ENCODE peak calls at places on chromosomes 16 and 17, in eight cellular contexts. One of them, this sample, is unnamed.

GRCh38 chr16:80948886-80949502 is 57.7 kb downstream of the CMC2 start:
- DNase-seq in suprapubic skin: no peak
- DNase-seq in astrocyte of the spinal cord: peak
- DNase-seq in heart right ventricle: peak
- DNase-seq in epithelial cell of esophagus: peak
- DNase-seq in PC-3: peak
- DNase-seq in neural crest cell: peak
- DNase-seq in progenitor cell of endocrine pancreas: no peak
- DNase-seq in this sample: peak

GRCh38 chr17:82978354-82978753 is 101.1 kb upstream of the METRNL start:
- DNase-seq in astrocyte of the spinal cord: no peak
- DNase-seq in epithelial cell of esophagus: no peak
- DNase-seq in PC-3: no peak
- DNase-seq in progenitor cell of endocrine pancreas: no peak
- DNase-seq in heart right ventricle: no peak
- DNase-seq in neural crest cell: no peak
- DNase-seq in suprapubic skin: no peak
- DNase-seq in this sample: no peak

GRCh38 chr17:27407916-27408846 is 48.1 kb upstream of the KSR1 start:
- DNase-seq in epithelial cell of esophagus: peak
- DNase-seq in astrocyte of the spinal cord: peak
- DNase-seq in heart right ventricle: no peak
- DNase-seq in PC-3: peak
- DNase-seq in progenitor cell of endocrine pancreas: no peak
- DNase-seq in neural crest cell: no peak
- DNase-seq in suprapubic skin: no peak
- DNase-seq in this sample: peak

GRCh38 chr16:54506691-54507090 is 220.1 kb upstream of the IRX3 start:
- DNase-seq in epithelial cell of esophagus: no peak
- DNase-seq in progenitor cell of endocrine pancreas: no peak
- DNase-seq in suprapubic skin: no peak
- DNase-seq in PC-3: no peak
- DNase-seq in astrocyte of the spinal cord: no peak
- DNase-seq in neural crest cell: no peak
- DNase-seq in heart right ventricle: no peak
- DNase-seq in this sample: no peak

GRCh38 chr17:67531291-67531690 is 154.2 kb downstream of the PITPNC1 start:
- DNase-seq in heart right ventricle: no peak
- DNase-seq in epithelial cell of esophagus: no peak
- DNase-seq in PC-3: no peak
- DNase-seq in suprapubic skin: no peak
- DNase-seq in astrocyte of the spinal cord: no peak
- DNase-seq in neural crest cell: no peak
- DNase-seq in progenitor cell of endocrine pancreas: no peak
- DNase-seq in this sample: no peak

GRCh38 chr16:85659336-85659735 is 29.4 kb downstream of the GINS2 start:
- DNase-seq in PC-3: no peak
- DNase-seq in progenitor cell of endocrine pancreas: no peak
- DNase-seq in heart right ventricle: no peak
- DNase-seq in astrocyte of the spinal cord: no peak
- DNase-seq in neural crest cell: no peak
- DNase-seq in suprapubic skin: peak
- DNase-seq in epithelial cell of esophagus: no peak
- DNase-seq in this sample: no peak

GRCh38 chr16:58197314-58198012 is 443 bp downstream of the CSNK2A2 start:
- DNase-seq in astrocyte of the spinal cord: no peak
- DNase-seq in PC-3: no peak
- DNase-seq in epithelial cell of esophagus: no peak
- DNase-seq in neural crest cell: no peak
- DNase-seq in suprapubic skin: no peak
- DNase-seq in heart right ventricle: peak
- DNase-seq in progenitor cell of endocrine pancreas: no peak
- DNase-seq in this sample: peak

GRCh38 chr17:5695480-5695879 is 111.2 kb upstream of the NLRP1 start:
- DNase-seq in progenitor cell of endocrine pancreas: no peak
- DNase-seq in heart right ventricle: no peak
- DNase-seq in astrocyte of the spinal cord: no peak
- DNase-seq in epithelial cell of esophagus: no peak
- DNase-seq in suprapubic skin: no peak
- DNase-seq in neural crest cell: no peak
- DNase-seq in PC-3: no peak
- DNase-seq in this sample: no peak

GRCh38 chr16:2090481-2090797 is 42.7 kb downstream of the TSC2 start:
- DNase-seq in astrocyte of the spinal cord: no peak
- DNase-seq in heart right ventricle: peak
- DNase-seq in progenitor cell of endocrine pancreas: no peak
- DNase-seq in suprapubic skin: no peak
- DNase-seq in PC-3: no peak
- DNase-seq in epithelial cell of esophagus: no peak
- DNase-seq in neural crest cell: no peak
- DNase-seq in this sample: no peak

GRCh38 chr16:2089676-2090480 is 42.1 kb downstream of the TSC2 start:
- DNase-seq in PC-3: no peak
- DNase-seq in epithelial cell of esophagus: no peak
- DNase-seq in heart right ventricle: no peak
- DNase-seq in suprapubic skin: no peak
- DNase-seq in neural crest cell: no peak
- DNase-seq in progenitor cell of endocrine pancreas: no peak
- DNase-seq in astrocyte of the spinal cord: no peak
- DNase-seq in this sample: no peak

GRCh38 chr16:2091722-2092620 is 43.7 kb downstream of the PKD1 start:
- DNase-seq in epithelial cell of esophagus: no peak
- DNase-seq in PC-3: no peak
- DNase-seq in suprapubic skin: no peak
- DNase-seq in neural crest cell: no peak
- DNase-seq in heart right ventricle: no peak
- DNase-seq in astrocyte of the spinal cord: no peak
- DNase-seq in progenitor cell of endocrine pancreas: no peak
- DNase-seq in this sample: no peak

GRCh38 chr16:2092866-2093265 is 42.8 kb downstream of the PKD1 start:
- DNase-seq in neural crest cell: no peak
- DNase-seq in progenitor cell of endocrine pancreas: no peak
- DNase-seq in suprapubic skin: no peak
- DNase-seq in heart right ventricle: no peak
- DNase-seq in PC-3: no peak
- DNase-seq in epithelial cell of esophagus: no peak
- DNase-seq in astrocyte of the spinal cord: no peak
- DNase-seq in this sample: no peak

DNA sequence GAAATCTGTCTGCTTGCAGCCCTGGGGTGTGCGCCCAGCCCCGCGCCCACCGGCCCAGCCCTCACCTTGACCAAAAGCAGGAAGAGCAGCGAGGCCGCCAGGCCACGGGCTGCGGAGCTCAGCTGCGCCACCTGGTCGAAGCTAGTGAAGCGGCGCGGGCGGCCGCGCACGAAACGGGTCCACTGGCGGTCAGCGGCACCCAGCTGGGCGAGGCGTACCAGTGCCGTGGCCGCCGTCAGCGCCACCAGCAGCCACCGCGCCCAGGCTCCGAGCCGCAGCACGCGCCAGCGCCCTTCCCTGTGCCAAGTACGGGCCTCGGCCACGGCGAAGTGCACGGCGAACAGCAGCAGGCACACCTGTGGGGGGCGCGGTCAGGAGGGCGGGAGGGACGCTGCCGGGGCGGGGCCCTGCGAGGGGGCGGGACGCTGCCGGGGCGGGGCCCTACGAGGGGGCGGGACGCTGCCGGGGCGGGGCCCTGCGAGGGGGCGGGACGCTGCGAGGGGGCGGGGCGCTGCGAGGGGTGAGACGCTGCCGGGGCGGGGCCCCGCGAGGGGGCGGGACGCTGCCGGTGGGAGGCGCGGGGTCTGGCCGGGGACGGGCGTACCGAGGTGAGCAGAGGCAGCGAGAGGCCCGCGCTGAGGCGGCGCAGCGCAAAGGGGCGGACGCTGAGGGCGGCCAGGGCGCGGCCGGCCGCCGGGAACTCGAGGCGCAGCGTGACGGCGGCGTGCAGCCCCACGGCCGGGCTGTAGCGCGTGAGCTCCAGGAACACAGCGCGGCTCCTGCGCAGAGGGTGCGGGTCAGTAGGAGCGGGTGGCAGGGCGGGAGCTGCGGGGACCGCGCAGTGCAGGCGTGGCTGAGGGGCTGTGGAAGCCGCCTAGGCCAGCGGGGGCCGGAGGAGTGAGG is 43.3 kb downstream of the TSC2 start:
- DNase-seq in epithelial cell of esophagus: peak
- DNase-seq in astrocyte of the spinal cord: peak
- DNase-seq in PC-3: peak
- DNase-seq in neural crest cell: peak
- DNase-seq in heart right ventricle: peak
- DNase-seq in progenitor cell of endocrine pancreas: peak
- DNase-seq in suprapubic skin: no peak
- DNase-seq in this sample: no peak
- TF ChIP-seq CTCF in epithelial cell of esophagus: peak
- TF ChIP-seq CTCF in astrocyte of the spinal cord: no peak
- TF ChIP-seq CTCF in PC-3: peak
- TF ChIP-seq CTCF in neural crest cell: peak
- TF ChIP-seq CTCF in heart right ventricle: no peak
- TF ChIP-seq CTCF in progenitor cell of endocrine pancreas: peak
- TF ChIP-seq CTCF in suprapubic skin: no peak
- TF ChIP-seq CTCF in this sample: no peak

GRCh38 chr17:20225162-20226115 is 216.3 kb downstream of the SPECC1 start:
- DNase-seq in astrocyte of the spinal cord: no peak
- DNase-seq in progenitor cell of endocrine pancreas: no peak
- DNase-seq in PC-3: peak
- DNase-seq in suprapubic skin: no peak
- DNase-seq in epithelial cell of esophagus: no peak
- DNase-seq in neural crest cell: no peak
- DNase-seq in heart right ventricle: no peak
- DNase-seq in this sample: peak
- TF ChIP-seq CTCF in astrocyte of the spinal cord: no peak
- TF ChIP-seq CTCF in progenitor cell of endocrine pancreas: no peak
- TF ChIP-seq CTCF in PC-3: peak
- TF ChIP-seq CTCF in suprapubic skin: no peak
- TF ChIP-seq CTCF in epithelial cell of esophagus: peak
- TF ChIP-seq CTCF in neural crest cell: no peak
- TF ChIP-seq CTCF in heart right ventricle: no peak
- TF ChIP-seq CTCF in this sample: no peak

DNA sequence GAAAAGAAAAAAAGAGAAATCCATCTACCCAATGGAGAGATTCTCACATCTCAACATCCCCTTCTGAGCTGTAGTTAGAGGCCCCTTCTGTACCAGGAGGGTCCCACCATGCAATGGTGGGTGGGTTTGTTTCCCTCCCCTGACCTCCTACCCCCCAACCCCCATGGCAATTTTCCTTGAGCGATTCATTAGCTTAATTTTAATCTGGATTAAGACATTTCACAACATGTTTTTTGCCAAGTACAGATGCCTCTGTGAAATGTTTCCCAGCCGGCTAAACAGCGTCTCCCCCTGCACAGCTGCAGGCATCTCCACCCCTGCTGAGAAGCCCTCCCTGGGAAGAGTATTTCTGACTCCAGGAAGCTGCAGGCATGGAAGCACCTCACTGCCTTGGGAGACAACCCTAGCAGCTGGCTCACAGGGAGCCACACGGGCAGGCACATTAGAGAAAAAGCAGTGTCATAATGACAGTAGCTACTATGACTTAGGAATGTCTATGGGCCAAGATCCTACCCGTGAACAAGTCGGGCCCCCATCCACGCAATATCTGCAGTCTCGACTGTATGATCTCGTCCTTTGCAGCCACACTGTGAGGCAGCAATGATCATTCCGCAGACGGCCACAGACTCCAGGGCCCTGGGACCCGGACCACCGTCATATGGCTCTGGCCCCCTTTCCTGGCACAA is 117.3 kb downstream of the ADCY9 start:
- DNase-seq in PC-3: no peak
- DNase-seq in epithelial cell of esophagus: no peak
- DNase-seq in heart right ventricle: no peak
- DNase-seq in astrocyte of the spinal cord: no peak
- DNase-seq in suprapubic skin: no peak
- DNase-seq in neural crest cell: no peak
- DNase-seq in progenitor cell of endocrine pancreas: no peak
- DNase-seq in this sample: no peak
- TF ChIP-seq CTCF in PC-3: no peak
- TF ChIP-seq CTCF in epithelial cell of esophagus: no peak
- TF ChIP-seq CTCF in heart right ventricle: no peak
- TF ChIP-seq CTCF in astrocyte of the spinal cord: no peak
- TF ChIP-seq CTCF in suprapubic skin: no peak
- TF ChIP-seq CTCF in neural crest cell: no peak
- TF ChIP-seq CTCF in progenitor cell of endocrine pancreas: no peak
- TF ChIP-seq CTCF in this sample: no peak

GRCh38 chr16:680967-681745 is 946 bp downstream of the STUB1 start:
- DNase-seq in astrocyte of the spinal cord: peak
- DNase-seq in PC-3: peak
- DNase-seq in suprapubic skin: no peak
- DNase-seq in progenitor cell of endocrine pancreas: no peak
- DNase-seq in heart right ventricle: peak
- DNase-seq in neural crest cell: no peak
- DNase-seq in epithelial cell of esophagus: peak
- DNase-seq in this sample: peak
- TF ChIP-seq CTCF in astrocyte of the spinal cord: no peak
- TF ChIP-seq CTCF in PC-3: peak
- TF ChIP-seq CTCF in suprapubic skin: no peak
- TF ChIP-seq CTCF in progenitor cell of endocrine pancreas: no peak
- TF ChIP-seq CTCF in heart right ventricle: no peak
- TF ChIP-seq CTCF in neural crest cell: no peak
- TF ChIP-seq CTCF in epithelial cell of esophagus: peak
- TF ChIP-seq CTCF in this sample: no peak

GRCh38 chr17:28879886-28880571 is 17.5 kb downstream of the FLOT2 start:
- DNase-seq in suprapubic skin: no peak
- DNase-seq in epithelial cell of esophagus: no peak
- DNase-seq in progenitor cell of endocrine pancreas: no peak
- DNase-seq in heart right ventricle: no peak
- DNase-seq in neural crest cell: no peak
- DNase-seq in astrocyte of the spinal cord: no peak
- DNase-seq in PC-3: no peak
- DNase-seq in this sample: no peak

GRCh38 chr17:28881533-28882056 is 15.9 kb downstream of the FLOT2 start:
- DNase-seq in suprapubic skin: no peak
- DNase-seq in PC-3: no peak
- DNase-seq in progenitor cell of endocrine pancreas: no peak
- DNase-seq in epithelial cell of esophagus: no peak
- DNase-seq in neural crest cell: no peak
- DNase-seq in astrocyte of the spinal cord: no peak
- DNase-seq in heart right ventricle: no peak
- DNase-seq in this sample: no peak

GRCh38 chr17:28878981-28879380 is 18.6 kb downstream of the FLOT2 start:
- DNase-seq in neural crest cell: no peak
- DNase-seq in astrocyte of the spinal cord: peak
- DNase-seq in progenitor cell of endocrine pancreas: no peak
- DNase-seq in PC-3: peak
- DNase-seq in suprapubic skin: no peak
- DNase-seq in heart right ventricle: no peak
- DNase-seq in epithelial cell of esophagus: peak
- DNase-seq in this sample: peak

GRCh38 chr17:28882154-28882895 is 15.2 kb downstream of the FLOT2 start:
- DNase-seq in neural crest cell: no peak
- DNase-seq in PC-3: no peak
- DNase-seq in epithelial cell of esophagus: no peak
- DNase-seq in heart right ventricle: no peak
- DNase-seq in astrocyte of the spinal cord: no peak
- DNase-seq in suprapubic skin: no peak
- DNase-seq in progenitor cell of endocrine pancreas: no peak
- DNase-seq in this sample: no peak

DNA sequence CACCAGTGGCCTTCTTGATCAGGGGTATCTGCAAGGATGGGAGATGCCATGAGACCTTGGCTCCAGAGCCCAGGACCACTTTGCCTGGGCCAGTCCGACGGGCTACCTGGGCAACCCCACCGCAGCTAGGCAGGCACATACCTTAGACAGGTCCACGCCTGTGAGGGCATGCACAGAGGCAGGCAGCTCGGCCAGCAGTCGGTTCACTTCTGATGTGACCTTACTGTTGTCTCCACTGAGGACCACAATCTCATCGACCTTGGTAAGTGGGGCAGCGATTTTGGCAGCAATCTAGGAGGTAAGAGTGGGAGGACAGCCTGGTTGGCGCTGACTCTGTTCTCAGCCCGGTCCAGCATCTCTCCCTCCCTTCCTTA is 17.0 kb downstream of the FLOT2 start:
- DNase-seq in suprapubic skin: no peak
- DNase-seq in heart right ventricle: no peak
- DNase-seq in PC-3: no peak
- DNase-seq in neural crest cell: no peak
- DNase-seq in epithelial cell of esophagus: peak
- DNase-seq in astrocyte of the spinal cord: no peak
- DNase-seq in progenitor cell of endocrine pancreas: no peak
- DNase-seq in this sample: no peak
- TF ChIP-seq CTCF in suprapubic skin: no peak
- TF ChIP-seq CTCF in heart right ventricle: no peak
- TF ChIP-seq CTCF in PC-3: no peak
- TF ChIP-seq CTCF in neural crest cell: no peak
- TF ChIP-seq CTCF in epithelial cell of esophagus: no peak
- TF ChIP-seq CTCF in astrocyte of the spinal cord: no peak
- TF ChIP-seq CTCF in progenitor cell of endocrine pancreas: no peak
- TF ChIP-seq CTCF in this sample: no peak

This sample was measured in MCF 10A.